ENCODE peak calls at places on chromosomes 4 and X, in eight cellular contexts. D is activated CD4-positive, alpha-beta T cell treated with anti-CD3 and anti-CD28 coated beads, Interleukin-2, amount 50 U/mL, for 4 hours; E is NCI-H2081; B is NK-92 treated with Interleukin-12 subunit alpha and Interleukin-12 subunit beta, amount 100 ng/mL, for 24 hours; V is iPS-NIHi11; T is ecto neural progenitor cell; S is fibroblast of lung; R is tibial artery. P is an unnamed sample.

GRCh38 chrX:101210630-101211029 is 9.0 kb upstream of the DRP2 start:
- DNase-seq in T (no peak), B (no peak), D (no peak), E (no peak), S (no peak), V (no peak), R (no peak), P (no peak)

GRCh38 chr4:129218355-129218754 is 122.4 kb downstream of the C4orf33 start:
- DNase-seq in V (no peak), T (no peak), B (no peak), D (no peak), R (no peak), S (peak), E (peak), P (peak)

GRCh38 chrX:40544343-40545250 is 36.2 kb upstream of the ATP6AP2 start:
- DNase-seq in S (peak), B (no peak), V (no peak), E (no peak), T (no peak), R (no peak), D (no peak), P (peak)

GRCh38 chr4:84433603-84434232 is 65.4 kb downstream of the NKX6-1 start:
- DNase-seq in V (no peak), D (no peak), T (no peak), E (no peak), S (no peak), B (no peak), R (no peak), P (no peak)

GRCh38 chrX:54093159-54093558 is 48.9 kb upstream of the PHF8 start:
- DNase-seq in D (no peak), T (no peak), R (no peak), V (no peak), S (no peak), B (no peak), E (no peak), P (no peak)

GRCh38 chrX:46572295-46572936 is 1.1 kb upstream of the CHST7 start:
- DNase-seq in S (no peak), V (no peak), T (no peak), R (no peak), E (no peak), D (no peak), B (peak), P (no peak)

GRCh38 chrX:106898462-106898861 is 4.7 kb downstream of the RIPPLY1 start:
- DNase-seq in S (peak), T (no peak), V (peak), B (no peak), R (no peak), D (no peak), E (peak), P (peak)

GRCh38 chrX:115030635-115031034 is 13.2 kb upstream of the IL13RA2 start:
- DNase-seq in R (no peak), T (no peak), S (no peak), E (peak), V (no peak), B (no peak), D (no peak), P (no peak)

GRCh38 chrX:125826080-125826479 is 340.0 kb downstream of the DCAF12L2 start:
- DNase-seq in R (no peak), D (no peak), S (no peak), E (no peak), V (no peak), B (no peak), T (no peak), P (no peak)

GRCh38 chrX:147890766-147891165 is 21.0 kb upstream of the FMR1 start:
- DNase-seq in D (no peak), S (no peak), B (no peak), T (no peak), R (no peak), V (no peak), E (no peak), P (no peak)

GRCh38 chr4:101761405-101761804 is 29.1 kb upstream of the BANK1 start:
- DNase-seq in D (no peak), E (no peak), T (no peak), R (no peak), S (no peak), V (no peak), B (no peak), P (no peak)

GRCh38 chr4:184053476-184053875 is 148.4 kb downstream of the STOX2 start:
- DNase-seq in R (no peak), D (no peak), S (no peak), V (no peak), T (no peak), E (no peak), B (no peak), P (no peak)

GRCh38 chrX:48831909-48832291 is 3.5 kb downstream of the PCSK1N start:
- DNase-seq in S (no peak), B (no peak), D (no peak), V (peak), T (no peak), R (no peak), E (no peak), P (no peak)

GRCh38 chrX:63250253-63250868 is 100.8 kb downstream of the SPIN4 start:
- DNase-seq in D (peak), T (no peak), V (peak), E (no peak), S (peak), B (no peak), R (no peak), P (peak)

GRCh38 chr4:82044141-82044993 is 329.4 kb downstream of the HNRNPD start:
- DNase-seq in T (peak), V (peak), D (no peak), S (peak), E (peak), R (peak), B (no peak), P (peak)

GRCh38 chr4:173536808-173537429 is 6.9 kb upstream of the HAND2 start:
- DNase-seq in E (no peak), R (no peak), D (no peak), S (no peak), V (peak), T (peak), B (no peak), P (no peak)

GRCh38 chr4:111136438-111136837 is 513.6 kb upstream of the PITX2 start:
- DNase-seq in S (no peak), R (no peak), T (no peak), B (no peak), V (no peak), D (no peak), E (no peak), P (no peak)

GRCh38 chr4:5003372-5003857 is 15.8 kb downstream of the CYTL1 start:
- DNase-seq in E (no peak), B (no peak), T (no peak), D (no peak), R (no peak), S (no peak), V (no peak), P (no peak)

GRCh38 chrX:2395261-2395850 is 105.4 kb downstream of the DHRSX start:
- DNase-seq in V (no peak), T (no peak), E (no peak), B (no peak), S (no peak), D (no peak), R (no peak), P (no peak)

GRCh38 chrX:74242484-74243138 is 61.4 kb upstream of the ZCCHC13 start:
- DNase-seq in R (no peak), E (no peak), S (no peak), V (no peak), T (no peak), B (no peak), D (no peak), P (no peak)

GRCh38 chr4:165737309-165737972 is 135.6 kb upstream of the TLL1 start:
- DNase-seq in T (no peak), E (no peak), B (no peak), R (no peak), D (no peak), V (no peak), S (no peak), P (no peak)

GRCh38 chrX:41304178-41304577 is 29.8 kb upstream of the DDX3X start:
- DNase-seq in E (no peak), V (no peak), R (no peak), S (no peak), D (no peak), T (no peak), B (no peak), P (no peak)

GRCh38 chr4:16083217-16084191 is at the start of gene PROM1:
- DNase-seq in V (peak), D (no peak), R (no peak), E (peak), B (no peak), S (no peak), T (peak), P (peak)

GRCh38 chr4:119692001-119692400 is 63.4 kb upstream of the PDE5A start:
- DNase-seq in B (no peak), T (no peak), S (peak), V (no peak), R (no peak), D (no peak), E (no peak), P (no peak)

P was measured in WERI-Rb-1.